ENCODE peak calls at places on chromosome 17, in eight cellular contexts. One of them, this sample, is unnamed.

GRCh38 chr17:77320046-77320445 is 179.3 kb downstream of the SEC14L1 start:
- DNase-seq in stimulated activated CD4-positive, alpha-beta T cell treated with anti-CD3 and anti-CD28 coated beads, Interleukin-2, amount 100 ng/mL, for 48 hours: no peak
- DNase-seq in fibroblast of lung: peak
- DNase-seq in dermis microvascular lymphatic vessel endothelial cell: no peak
- DNase-seq in NCI-H1694: no peak
- DNase-seq in CD8-positive, alpha-beta T cell: no peak
- DNase-seq in fibroblast of the conjunctiva: peak
- DNase-seq in small intestine: no peak
- DNase-seq in this sample: peak

GRCh38 chr17:78412403-78412802 is 34.0 kb downstream of the PGS1 start:
- DNase-seq in fibroblast of the conjunctiva: no peak
- DNase-seq in small intestine: no peak
- DNase-seq in fibroblast of lung: peak
- DNase-seq in NCI-H1694: no peak
- DNase-seq in stimulated activated CD4-positive, alpha-beta T cell treated with anti-CD3 and anti-CD28 coated beads, Interleukin-2, amount 100 ng/mL, for 48 hours: peak
- DNase-seq in CD8-positive, alpha-beta T cell: no peak
- DNase-seq in dermis microvascular lymphatic vessel endothelial cell: no peak
- DNase-seq in this sample: peak

GRCh38 chr17:57988301-57989010 is 402 bp upstream of the VEZF1 start:
- DNase-seq in dermis microvascular lymphatic vessel endothelial cell: peak
- DNase-seq in fibroblast of the conjunctiva: peak
- DNase-seq in small intestine: peak
- DNase-seq in CD8-positive, alpha-beta T cell: peak
- DNase-seq in NCI-H1694: no peak
- DNase-seq in stimulated activated CD4-positive, alpha-beta T cell treated with anti-CD3 and anti-CD28 coated beads, Interleukin-2, amount 100 ng/mL, for 48 hours: peak
- DNase-seq in fibroblast of lung: peak
- DNase-seq in this sample: peak

GRCh38 chr17:30378191-30378796 is 433 bp upstream of the CPD start:
- DNase-seq in stimulated activated CD4-positive, alpha-beta T cell treated with anti-CD3 and anti-CD28 coated beads, Interleukin-2, amount 100 ng/mL, for 48 hours: peak
- DNase-seq in small intestine: no peak
- DNase-seq in CD8-positive, alpha-beta T cell: peak
- DNase-seq in fibroblast of the conjunctiva: no peak
- DNase-seq in fibroblast of lung: peak
- DNase-seq in dermis microvascular lymphatic vessel endothelial cell: peak
- DNase-seq in NCI-H1694: no peak
- DNase-seq in this sample: no peak

GRCh38 chr17:50470451-50470850 is 1.8 kb upstream of the CHAD start:
- DNase-seq in CD8-positive, alpha-beta T cell: no peak
- DNase-seq in dermis microvascular lymphatic vessel endothelial cell: no peak
- DNase-seq in small intestine: peak
- DNase-seq in stimulated activated CD4-positive, alpha-beta T cell treated with anti-CD3 and anti-CD28 coated beads, Interleukin-2, amount 100 ng/mL, for 48 hours: no peak
- DNase-seq in NCI-H1694: no peak
- DNase-seq in fibroblast of the conjunctiva: no peak
- DNase-seq in fibroblast of lung: no peak
- DNase-seq in this sample: no peak

GRCh38 chr17:66944365-66945203 is 19.9 kb upstream of the CACNG4 start:
- DNase-seq in fibroblast of the conjunctiva: no peak
- DNase-seq in small intestine: peak
- DNase-seq in NCI-H1694: no peak
- DNase-seq in dermis microvascular lymphatic vessel endothelial cell: no peak
- DNase-seq in fibroblast of lung: peak
- DNase-seq in CD8-positive, alpha-beta T cell: no peak
- DNase-seq in stimulated activated CD4-positive, alpha-beta T cell treated with anti-CD3 and anti-CD28 coated beads, Interleukin-2, amount 100 ng/mL, for 48 hours: no peak
- DNase-seq in this sample: no peak

GRCh38 chr17:81794509-81794908 is 9.4 kb upstream of the GCGR start:
- DNase-seq in CD8-positive, alpha-beta T cell: no peak
- DNase-seq in NCI-H1694: no peak
- DNase-seq in dermis microvascular lymphatic vessel endothelial cell: no peak
- DNase-seq in fibroblast of the conjunctiva: no peak
- DNase-seq in fibroblast of lung: no peak
- DNase-seq in small intestine: peak
- DNase-seq in stimulated activated CD4-positive, alpha-beta T cell treated with anti-CD3 and anti-CD28 coated beads, Interleukin-2, amount 100 ng/mL, for 48 hours: no peak
- DNase-seq in this sample: no peak

GRCh38 chr17:58332720-58333395 is 4.3 kb upstream of the TSPOAP1 start:
- DNase-seq in fibroblast of lung: no peak
- DNase-seq in CD8-positive, alpha-beta T cell: no peak
- DNase-seq in dermis microvascular lymphatic vessel endothelial cell: no peak
- DNase-seq in NCI-H1694: no peak
- DNase-seq in small intestine: no peak
- DNase-seq in stimulated activated CD4-positive, alpha-beta T cell treated with anti-CD3 and anti-CD28 coated beads, Interleukin-2, amount 100 ng/mL, for 48 hours: peak
- DNase-seq in fibroblast of the conjunctiva: no peak
- DNase-seq in this sample: no peak

GRCh38 chr17:4480929-4481898 is 17.5 kb upstream of the SPNS2 start:
- DNase-seq in CD8-positive, alpha-beta T cell: peak
- DNase-seq in fibroblast of the conjunctiva: no peak
- DNase-seq in stimulated activated CD4-positive, alpha-beta T cell treated with anti-CD3 and anti-CD28 coated beads, Interleukin-2, amount 100 ng/mL, for 48 hours: no peak
- DNase-seq in dermis microvascular lymphatic vessel endothelial cell: no peak
- DNase-seq in fibroblast of lung: no peak
- DNase-seq in small intestine: peak
- DNase-seq in NCI-H1694: no peak
- DNase-seq in this sample: no peak

GRCh38 chr17:2062571-2063183 is 7.8 kb downstream of the HIC1 start:
- DNase-seq in small intestine: no peak
- DNase-seq in fibroblast of the conjunctiva: no peak
- DNase-seq in NCI-H1694: no peak
- DNase-seq in dermis microvascular lymphatic vessel endothelial cell: peak
- DNase-seq in CD8-positive, alpha-beta T cell: no peak
- DNase-seq in stimulated activated CD4-positive, alpha-beta T cell treated with anti-CD3 and anti-CD28 coated beads, Interleukin-2, amount 100 ng/mL, for 48 hours: no peak
- DNase-seq in fibroblast of lung: peak
- DNase-seq in this sample: peak

GRCh38 chr17:63001689-63002394 is 35.8 kb downstream of the TANC2 start:
- DNase-seq in fibroblast of the conjunctiva: no peak
- DNase-seq in NCI-H1694: no peak
- DNase-seq in dermis microvascular lymphatic vessel endothelial cell: no peak
- DNase-seq in stimulated activated CD4-positive, alpha-beta T cell treated with anti-CD3 and anti-CD28 coated beads, Interleukin-2, amount 100 ng/mL, for 48 hours: no peak
- DNase-seq in CD8-positive, alpha-beta T cell: no peak
- DNase-seq in small intestine: no peak
- DNase-seq in fibroblast of lung: no peak
- DNase-seq in this sample: no peak

GRCh38 chr17:79201536-79202227 is 127.1 kb downstream of the ENGASE start:
- DNase-seq in CD8-positive, alpha-beta T cell: no peak
- DNase-seq in dermis microvascular lymphatic vessel endothelial cell: no peak
- DNase-seq in fibroblast of lung: no peak
- DNase-seq in stimulated activated CD4-positive, alpha-beta T cell treated with anti-CD3 and anti-CD28 coated beads, Interleukin-2, amount 100 ng/mL, for 48 hours: no peak
- DNase-seq in fibroblast of the conjunctiva: no peak
- DNase-seq in NCI-H1694: no peak
- DNase-seq in small intestine: no peak
- DNase-seq in this sample: no peak

GRCh38 chr17:80948961-80949450 is 42.6 kb upstream of the CHMP6 start:
- DNase-seq in dermis microvascular lymphatic vessel endothelial cell: no peak
- DNase-seq in stimulated activated CD4-positive, alpha-beta T cell treated with anti-CD3 and anti-CD28 coated beads, Interleukin-2, amount 100 ng/mL, for 48 hours: no peak
- DNase-seq in fibroblast of the conjunctiva: no peak
- DNase-seq in CD8-positive, alpha-beta T cell: no peak
- DNase-seq in fibroblast of lung: no peak
- DNase-seq in small intestine: no peak
- DNase-seq in NCI-H1694: no peak
- DNase-seq in this sample: no peak

GRCh38 chr17:46876353-46876887 is 25.0 kb downstream of the WNT9B start:
- DNase-seq in CD8-positive, alpha-beta T cell: no peak
- DNase-seq in stimulated activated CD4-positive, alpha-beta T cell treated with anti-CD3 and anti-CD28 coated beads, Interleukin-2, amount 100 ng/mL, for 48 hours: no peak
- DNase-seq in small intestine: peak
- DNase-seq in fibroblast of lung: no peak
- DNase-seq in fibroblast of the conjunctiva: no peak
- DNase-seq in dermis microvascular lymphatic vessel endothelial cell: no peak
- DNase-seq in NCI-H1694: no peak
- DNase-seq in this sample: no peak

GRCh38 chr17:74543406-74543805 is 2.5 kb downstream of the CD300C start:
- DNase-seq in fibroblast of the conjunctiva: no peak
- DNase-seq in stimulated activated CD4-positive, alpha-beta T cell treated with anti-CD3 and anti-CD28 coated beads, Interleukin-2, amount 100 ng/mL, for 48 hours: no peak
- DNase-seq in NCI-H1694: no peak
- DNase-seq in CD8-positive, alpha-beta T cell: no peak
- DNase-seq in dermis microvascular lymphatic vessel endothelial cell: no peak
- DNase-seq in fibroblast of lung: no peak
- DNase-seq in small intestine: no peak
- DNase-seq in this sample: no peak

GRCh38 chr17:57521606-57522435 is 223.3 kb downstream of the CCDC182 start:
- DNase-seq in fibroblast of the conjunctiva: no peak
- DNase-seq in stimulated activated CD4-positive, alpha-beta T cell treated with anti-CD3 and anti-CD28 coated beads, Interleukin-2, amount 100 ng/mL, for 48 hours: no peak
- DNase-seq in dermis microvascular lymphatic vessel endothelial cell: no peak
- DNase-seq in CD8-positive, alpha-beta T cell: no peak
- DNase-seq in NCI-H1694: no peak
- DNase-seq in fibroblast of lung: no peak
- DNase-seq in small intestine: no peak
- DNase-seq in this sample: no peak

GRCh38 chr17:66855204-66855603 is 20.3 kb downstream of the CACNG5 start:
- DNase-seq in NCI-H1694: no peak
- DNase-seq in dermis microvascular lymphatic vessel endothelial cell: no peak
- DNase-seq in fibroblast of the conjunctiva: no peak
- DNase-seq in small intestine: no peak
- DNase-seq in fibroblast of lung: no peak
- DNase-seq in stimulated activated CD4-positive, alpha-beta T cell treated with anti-CD3 and anti-CD28 coated beads, Interleukin-2, amount 100 ng/mL, for 48 hours: peak
- DNase-seq in CD8-positive, alpha-beta T cell: no peak
- DNase-seq in this sample: no peak

GRCh38 chr17:44610871-44611270 is 45.4 kb upstream of the MEIOC start:
- DNase-seq in small intestine: no peak
- DNase-seq in dermis microvascular lymphatic vessel endothelial cell: peak
- DNase-seq in NCI-H1694: no peak
- DNase-seq in fibroblast of the conjunctiva: no peak
- DNase-seq in fibroblast of lung: peak
- DNase-seq in stimulated activated CD4-positive, alpha-beta T cell treated with anti-CD3 and anti-CD28 coated beads, Interleukin-2, amount 100 ng/mL, for 48 hours: no peak
- DNase-seq in CD8-positive, alpha-beta T cell: no peak
- DNase-seq in this sample: peak

GRCh38 chr17:77420804-77421634 is 280.2 kb downstream of the SEC14L1 start:
- DNase-seq in fibroblast of lung: peak
- DNase-seq in NCI-H1694: peak
- DNase-seq in small intestine: no peak
- DNase-seq in dermis microvascular lymphatic vessel endothelial cell: peak
- DNase-seq in CD8-positive, alpha-beta T cell: peak
- DNase-seq in stimulated activated CD4-positive, alpha-beta T cell treated with anti-CD3 and anti-CD28 coated beads, Interleukin-2, amount 100 ng/mL, for 48 hours: no peak
- DNase-seq in fibroblast of the conjunctiva: peak
- DNase-seq in this sample: peak

GRCh38 chr17:47741793-47742145 is 8.7 kb downstream of the TBX21 start:
- DNase-seq in stimulated activated CD4-positive, alpha-beta T cell treated with anti-CD3 and anti-CD28 coated beads, Interleukin-2, amount 100 ng/mL, for 48 hours: no peak
- DNase-seq in CD8-positive, alpha-beta T cell: no peak
- DNase-seq in fibroblast of lung: no peak
- DNase-seq in small intestine: no peak
- DNase-seq in fibroblast of the conjunctiva: no peak
- DNase-seq in NCI-H1694: no peak
- DNase-seq in dermis microvascular lymphatic vessel endothelial cell: no peak
- DNase-seq in this sample: no peak